ENCODE peak calls at places on chromosomes 7 and 10, in seven cellular contexts. C is GM12891, M is SK-N-SH, T is K562, U is HepG2, V is GM12878, X is H1. A is an unnamed sample.
A peak's percentile ranks its signal among the peaks of the same experiment; 100 is the strongest.

GRCh38 chr10:131396108-131397010 is 84.8 kb upstream of the TCERG1L start:
- DNase-seq in X (no peak), V (no peak), M (peak; percentile 57), T (no peak), U (no peak), C (no peak), A (no peak)

GRCh38 chr7:50939026-50939425 is 156.3 kb upstream of the GRB10 start:
- DNase-seq in U (no peak), V (no peak), X (no peak), T (no peak), C (no peak), M (no peak), A (no peak)

GRCh38 chr7:51366930-51367613 is 50.5 kb upstream of the COBL start:
- DNase-seq in C (peak; percentile 35), M (peak; percentile 81), X (peak; percentile 63), V (no peak), T (peak; percentile 66), U (peak; percentile 43), A (no peak)

GRCh38 chr10:130221456-130222375 is 85.5 kb downstream of the GLRX3 start:
- DNase-seq in U (no peak), T (no peak), C (no peak), V (no peak), X (no peak), M (no peak), A (no peak)

GRCh38 chr10:12488626-12489025 is 139.3 kb downstream of the CAMK1D start:
- DNase-seq in X (no peak), T (no peak), M (no peak), C (no peak), U (no peak), V (no peak), A (no peak)

GRCh38 chr7:91527460-91527859 is 263.2 kb downstream of the FZD1 start:
- DNase-seq in V (no peak), M (no peak), X (no peak), C (no peak), T (peak; percentile 12), U (no peak), A (no peak)

GRCh38 chr10:73991846-73992245 is 6.1 kb upstream of the VCL start:
- DNase-seq in V (no peak), X (peak; percentile 13), T (peak; percentile 83), C (peak; percentile 46), U (no peak), M (no peak), A (peak; percentile 48)

GRCh38 chr7:45974540-45975360 is 53.7 kb upstream of the IGFBP3 start:
- DNase-seq in V (no peak), U (peak; percentile 31), C (no peak), X (no peak), T (no peak), M (no peak), A (no peak)

GRCh38 chr7:727104-727805 is at the start of gene PRKAR1B:
- DNase-seq in V (no peak), M (peak; percentile 87), T (peak; percentile 91), C (peak; percentile 83), U (no peak), X (peak; percentile 62), A (peak; percentile 71)

GRCh38 chr10:70742537-70743429 is 42.4 kb downstream of the TBATA start:
- DNase-seq in X (no peak), U (peak; percentile 57), V (no peak), C (no peak), M (no peak), T (peak; percentile 67), A (no peak)

GRCh38 chr10:104686829-104687228 is 45.7 kb downstream of the SORCS3 start:
- DNase-seq in T (no peak), C (no peak), U (no peak), M (no peak), V (no peak), X (peak; percentile 1), A (no peak)

GRCh38 chr7:113197274-113197673 is 78.9 kb upstream of the SMIM30 start:
- DNase-seq in V (no peak), U (no peak), C (no peak), M (no peak), T (no peak), X (no peak), A (no peak)

GRCh38 chr10:87659571-87660483 is at the start of gene PAPSS2:
- DNase-seq in T (no peak), V (no peak), X (peak; percentile 82), C (peak; percentile 43), U (no peak), M (peak; percentile 83), A (peak; percentile 29)

GRCh38 chr10:124145109-124145860 is 51.9 kb upstream of the CHST15 start:
- DNase-seq in M (no peak), X (no peak), C (no peak), T (no peak), U (no peak), V (no peak), A (no peak)

GRCh38 chr7:149210551-149210950 is 15.2 kb downstream of the ZNF282 start:
- DNase-seq in T (no peak), U (no peak), X (no peak), V (no peak), C (no peak), M (no peak), A (no peak)

GRCh38 chr10:92590623-92591549 is 2.0 kb upstream of the KIF11 start:
- DNase-seq in V (no peak), T (peak; percentile 53), X (peak; percentile 49), U (peak; percentile 72), C (peak; percentile 17), M (peak; percentile 59), A (no peak)

GRCh38 chr7:151351967-151352366 is 10.4 kb downstream of the NUB1 start:
- DNase-seq in V (no peak), M (no peak), T (no peak), C (no peak), U (no peak), X (no peak), A (no peak)

GRCh38 chr7:8290645-8291308 is 28.8 kb upstream of the ICA1 start:
- DNase-seq in U (no peak), M (peak; percentile 77), T (no peak), V (no peak), X (no peak), C (no peak), A (no peak)

GRCh38 chr10:88668465-88668864 is 4.2 kb downstream of the LIPF start:
- DNase-seq in X (no peak), V (no peak), M (no peak), C (no peak), T (no peak), U (no peak), A (no peak)

GRCh38 chr7:146636033-146636356 is 519.4 kb downstream of the CNTNAP2 start:
- DNase-seq in X (no peak), U (no peak), C (no peak), T (no peak), M (no peak), V (no peak), A (no peak)

GRCh38 chr10:71981024-71981867 is 17.1 kb downstream of the CHST3 start:
- DNase-seq in V (peak; percentile 44), M (peak; percentile 47), T (no peak), C (no peak), U (peak; percentile 90), X (no peak), A (no peak)

GRCh38 chr7:111045469-111045868 is 45.5 kb upstream of the LRRN3 start:
- DNase-seq in M (no peak), V (no peak), X (no peak), U (no peak), C (no peak), T (no peak), A (no peak)

DNA sequence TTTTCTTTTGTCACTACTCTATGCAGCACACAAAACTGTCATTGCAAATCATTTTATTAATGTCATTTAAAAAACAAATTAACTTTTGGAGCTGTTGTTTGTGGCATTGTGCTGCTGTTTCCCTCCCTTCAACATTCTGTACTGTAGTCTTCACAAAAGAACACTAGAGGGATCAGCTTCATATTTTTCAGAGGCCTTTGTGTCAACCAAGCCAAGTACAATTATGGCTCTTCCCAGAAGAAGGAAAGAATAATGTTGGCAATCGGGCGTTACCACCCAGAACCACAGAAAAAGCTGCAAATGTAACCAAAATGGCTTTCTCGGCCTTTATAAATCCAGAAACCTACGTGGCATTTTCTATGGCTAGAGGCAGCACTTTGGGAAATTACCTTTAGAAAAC is 98.9 kb upstream of the COL1A2 start:
- DNase-seq in X (no peak), T (no peak), C (no peak), U (peak; percentile 7), V (no peak), M (peak; percentile 39), A (no peak)
- TF ChIP-seq TAF1 in X (no peak), T (no peak), C (no peak), U (no peak), V (no peak), M (no peak), A (no peak)

GRCh38 chr7:22563115-22563514 is 63.1 kb upstream of the STEAP1B start:
- DNase-seq in C (no peak), M (no peak), U (no peak), V (no peak), T (peak; percentile 34), X (no peak), A (no peak)
- TF ChIP-seq TAF1 in C (no peak), M (no peak), U (no peak), V (no peak), T (peak; percentile 18), X (peak; percentile 15), A (no peak)

GRCh38 chr7:16838891-16839290 is 34.1 kb upstream of the AGR2 start:
- DNase-seq in U (no peak), C (no peak), T (no peak), M (no peak), X (no peak), V (no peak), A (no peak)

GRCh38 chr7:16838386-16838785 is 33.6 kb upstream of the AGR2 start:
- DNase-seq in M (no peak), V (no peak), T (no peak), X (no peak), U (no peak), C (no peak), A (no peak)

GRCh38 chr7:16841681-16842080 is 36.9 kb upstream of the AGR2 start:
- DNase-seq in U (no peak), M (no peak), T (no peak), V (no peak), C (no peak), X (no peak), A (no peak)

GRCh38 chr7:16839646-16840045 is 34.8 kb upstream of the AGR2 start:
- DNase-seq in V (no peak), C (no peak), X (no peak), T (no peak), M (no peak), U (no peak), A (no peak)

GRCh38 chr7:16840094-16840493 is 35.3 kb upstream of the AGR2 start:
- DNase-seq in C (no peak), M (no peak), T (no peak), U (no peak), V (no peak), X (no peak), A (no peak)
- TF ChIP-seq TAF1 in C (no peak), M (no peak), T (no peak), U (no peak), V (no peak), X (no peak), A (no peak)

DNA sequence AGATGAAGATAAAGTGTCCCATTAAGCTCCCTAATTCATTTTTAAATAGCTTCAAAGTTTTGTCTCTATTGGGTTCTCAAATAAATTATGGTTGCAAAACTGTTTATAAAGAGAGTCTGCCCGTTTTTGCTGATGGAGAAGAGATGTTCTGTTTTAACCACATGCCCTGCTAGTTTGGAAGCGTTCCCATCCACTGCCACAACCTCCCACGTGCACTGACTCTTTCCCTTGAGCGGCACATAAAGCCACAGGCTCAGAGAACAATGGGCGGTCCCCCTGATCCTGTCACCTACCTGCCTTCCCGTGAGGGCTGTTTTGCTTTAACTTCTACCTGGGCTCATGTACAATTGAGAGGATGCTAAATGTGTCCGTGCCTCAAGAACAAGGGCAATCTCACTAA is 65.5 kb downstream of the CPVL start:
- DNase-seq in U (no peak), V (no peak), T (no peak), M (peak; percentile 23), C (no peak), X (no peak), A (no peak)
- TF ChIP-seq TAF1 in U (no peak), V (no peak), T (no peak), M (no peak), C (no peak), X (no peak), A (no peak)